ENCODE peak calls at places on chromosomes 11 and 22, in nine cellular contexts. M, D, I, J, S, U, T, H and W are unnamed samples.
A peak's percentile ranks its signal among the peaks of the same experiment; 100 is the strongest.

GRCh38 chr11:20161230-20161918 is 1.1 kb upstream of the DBX1 start:
- DNase-seq in U (no peak), D (no peak), H (no peak), S (no peak), T (no peak), J (no peak), M (no peak), I (no peak), W (no peak)

GRCh38 chr11:94557391-94557790 is 9.8 kb upstream of the PIWIL4 start:
- DNase-seq in I (no peak), U (no peak), D (no peak), M (no peak), S (no peak), J (no peak), T (no peak), H (peak; percentile 62), W (no peak)

GRCh38 chr11:113896156-113896879 is 8.3 kb upstream of the HTR3B start:
- DNase-seq in D (no peak), J (peak; percentile 81), T (no peak), I (no peak), S (no peak), M (peak; percentile 48), H (peak; percentile 33), U (no peak), W (no peak)

GRCh38 chr11:46553746-46554204 is 40.0 kb downstream of the AMBRA1 start:
- DNase-seq in U (no peak), I (no peak), S (no peak), H (no peak), T (no peak), J (no peak), D (no peak), M (no peak), W (no peak)

GRCh38 chr11:73323464-73323863 is 15.4 kb downstream of the ARHGEF17 start:
- DNase-seq in I (peak; percentile 89), T (peak; percentile 90), H (peak; percentile 79), J (peak; percentile 94), S (peak; percentile 80), M (no peak), D (no peak), U (no peak), W (no peak)

GRCh38 chr11:117212697-117213355 is 13.7 kb downstream of the TAGLN start:
- DNase-seq in M (no peak), S (no peak), U (no peak), D (no peak), J (no peak), I (no peak), H (no peak), T (no peak), W (no peak)

GRCh38 chr11:117855452-117855851 is 21.0 kb downstream of the FXYD6 start:
- DNase-seq in H (no peak), I (no peak), D (no peak), M (no peak), S (no peak), J (peak; percentile 63), T (no peak), U (no peak), W (no peak)

GRCh38 chr11:95299078-95299611 is 68.1 kb upstream of the SESN3 start:
- DNase-seq in T (no peak), D (no peak), U (no peak), S (no peak), M (no peak), H (peak; percentile 36), J (no peak), I (no peak), W (no peak)

GRCh38 chr11:34475656-34476055 is 36.9 kb downstream of the CAT start:
- DNase-seq in D (no peak), M (no peak), U (no peak), S (no peak), T (no peak), H (no peak), I (no peak), J (no peak), W (no peak)

GRCh38 chr22:36893262-36893661 is 20.2 kb upstream of the CSF2RB start:
- DNase-seq in U (no peak), D (no peak), M (no peak), J (no peak), S (no peak), T (no peak), I (no peak), H (no peak), W (no peak)

GRCh38 chr11:76699461-76700091 is 29.0 kb upstream of the LRRC32 start:
- DNase-seq in U (no peak), M (no peak), H (no peak), S (no peak), D (no peak), J (no peak), I (no peak), T (no peak), W (no peak)

GRCh38 chr11:1384206-1384965 is 5.3 kb upstream of the BRSK2 start:
- DNase-seq in D (no peak), H (peak; percentile 16), J (no peak), T (no peak), S (no peak), M (peak; percentile 36), I (no peak), U (no peak), W (no peak)

GRCh38 chr11:1382429-1382828 is 7.3 kb upstream of the BRSK2 start:
- DNase-seq in H (no peak), D (no peak), S (no peak), T (no peak), M (no peak), I (no peak), U (no peak), J (no peak), W (no peak)

GRCh38 chr11:1381793-1382425 is 7.8 kb upstream of the BRSK2 start:
- DNase-seq in H (no peak), U (no peak), S (no peak), D (no peak), T (no peak), J (no peak), M (no peak), I (no peak), W (no peak)

GRCh38 chr11:1387521-1387920 is 2.2 kb upstream of the BRSK2 start:
- DNase-seq in S (no peak), J (no peak), I (no peak), U (no peak), M (no peak), T (no peak), D (no peak), H (no peak), W (no peak)

GRCh38 chr11:1382831-1383607 is 6.7 kb upstream of the BRSK2 start:
- DNase-seq in U (peak; percentile 64), H (peak; percentile 48), S (peak; percentile 35), M (peak; percentile 82), I (peak; percentile 80), J (peak; percentile 96), T (peak; percentile 89), D (no peak), W (no peak)
- TF ChIP-seq CTCF in U (no peak), H (no peak), S (peak; percentile 8), M (peak; percentile 3), I (no peak), J (no peak), T (no peak), D (no peak), W (no peak)

GRCh38 chr11:122108192-122108799 is 7.7 kb downstream of the BLID start:
- DNase-seq in U (no peak), J (no peak), I (no peak), T (no peak), H (no peak), D (no peak), S (no peak), M (peak; percentile 54), W (no peak)
- TF ChIP-seq CTCF in U (no peak), J (no peak), I (peak; percentile 45), T (peak; percentile 52), H (peak; percentile 57), D (peak; percentile 69), S (no peak), M (peak; percentile 60), W (peak; percentile 58)

DNA sequence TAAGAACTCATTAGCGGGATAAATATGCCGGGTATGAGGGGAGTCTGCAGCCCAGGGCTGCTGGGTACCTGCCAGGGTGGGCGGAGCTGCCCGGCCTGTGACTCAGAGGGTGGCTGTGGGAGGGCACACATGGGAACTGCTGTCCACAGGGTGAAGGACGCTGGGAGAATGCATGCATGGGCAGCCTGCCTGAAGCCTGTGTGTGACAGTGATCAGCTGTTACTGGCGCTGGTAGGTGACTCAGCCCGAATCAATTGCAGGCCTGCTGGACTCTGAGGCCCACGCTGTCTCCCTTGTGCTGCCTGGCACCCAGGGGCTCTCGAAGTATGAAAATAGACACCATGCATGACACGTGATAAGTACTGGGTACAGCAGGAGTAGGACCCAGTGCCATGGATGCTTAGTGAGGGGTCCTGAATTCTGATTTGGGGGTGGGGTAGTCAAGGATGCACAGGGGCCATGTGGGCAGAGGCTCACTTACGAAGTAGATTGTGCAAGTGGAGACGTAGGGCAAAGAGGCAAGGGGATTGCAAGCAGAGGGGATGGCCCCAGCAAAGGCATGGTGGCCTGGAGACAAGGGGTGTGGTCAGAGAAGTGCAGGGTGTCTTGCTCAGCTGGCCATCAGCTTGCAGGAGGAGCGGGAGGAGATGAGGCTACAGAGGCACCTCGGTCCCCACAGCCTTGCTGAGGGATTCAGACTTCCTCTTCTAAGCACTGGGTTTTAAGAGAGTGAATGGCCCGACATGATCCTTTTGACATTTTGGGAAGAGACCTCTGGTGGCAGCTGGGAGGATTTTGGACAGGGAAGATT is 36.5 kb downstream of the GRIK4 start:
- DNase-seq in U (peak; percentile 58), T (peak; percentile 87), I (peak; percentile 89), M (no peak), S (peak; percentile 76), J (peak; percentile 93), H (peak; percentile 98), D (peak; percentile 93), W (peak; percentile 94)
- TF ChIP-seq CTCF in U (no peak), T (no peak), I (peak; percentile 24), M (no peak), S (no peak), J (no peak), H (peak; percentile 34), D (no peak), W (peak; percentile 30)

GRCh38 chr11:120695426-120695825 is 183.9 kb downstream of the GRIK4 start:
- DNase-seq in I (no peak), J (no peak), T (no peak), M (no peak), H (no peak), U (no peak), S (no peak), D (no peak), W (no peak)

GRCh38 chr11:120698918-120699317 is 187.4 kb downstream of the GRIK4 start:
- DNase-seq in U (no peak), T (no peak), H (no peak), M (no peak), I (no peak), S (no peak), J (no peak), D (no peak), W (no peak)

GRCh38 chr11:120694706-120695105 is 183.2 kb downstream of the GRIK4 start:
- DNase-seq in M (no peak), D (no peak), S (no peak), U (no peak), J (no peak), H (no peak), I (no peak), T (no peak), W (no peak)

DNA sequence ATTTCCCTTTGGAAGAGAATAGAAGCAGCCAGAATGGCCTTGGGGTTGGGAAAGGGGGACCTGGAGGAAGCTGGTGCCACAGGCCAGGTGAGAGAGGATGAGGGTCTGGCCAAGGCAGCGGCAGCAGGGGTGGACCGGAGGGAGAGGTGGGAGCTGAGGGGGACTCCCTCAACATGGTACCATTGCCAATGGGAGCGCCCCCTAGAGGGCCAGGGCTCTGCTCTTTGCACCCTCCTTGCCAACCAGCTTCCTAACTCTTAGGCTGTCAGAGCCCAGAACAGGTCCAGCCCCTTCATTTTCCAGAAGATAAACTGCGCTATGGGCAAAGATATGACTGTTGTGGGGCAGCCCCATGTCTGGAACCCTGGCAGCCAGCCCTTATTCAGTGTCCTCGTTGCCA is 185.0 kb downstream of the GRIK4 start:
- DNase-seq in H (no peak), S (no peak), U (no peak), M (no peak), J (no peak), D (no peak), T (no peak), I (no peak), W (no peak)
- TF ChIP-seq CTCF in H (no peak), S (no peak), U (no peak), M (peak; percentile 16), J (no peak), D (peak; percentile 7), T (no peak), I (no peak), W (no peak)